ENCODE peak calls at places on chromosome 3, in five cellular contexts. T, C, P, E and I are unnamed samples.
A peak's percentile ranks its signal among the peaks of the same experiment; 100 is the strongest.

GRCh38 chr3:151085227-151085888 is at the start of gene MED12L:
- DNase-seq in E (peak; percentile 21), C (peak; percentile 60), P (peak; percentile 76), T (peak; percentile 65), I (peak; percentile 10)

GRCh38 chr3:97932387-97932801 is 39.8 kb downstream of the RIOX2 start:
- DNase-seq in C (no peak), E (no peak), P (no peak), T (no peak), I (no peak)

GRCh38 chr3:65776494-65776893 is 262.2 kb downstream of the MAGI1 start:
- DNase-seq in P (no peak), E (no peak), T (no peak), C (no peak), I (no peak)

GRCh38 chr3:121490161-121490560 is 55.6 kb downstream of the POLQ start:
- DNase-seq in E (no peak), T (no peak), C (no peak), P (no peak), I (no peak)

GRCh38 chr3:49930922-49931321 is 1.3 kb upstream of the MON1A start:
- DNase-seq in P (no peak), E (no peak), C (peak; percentile 32), T (no peak), I (no peak)

GRCh38 chr3:43347774-43348173 is 61.4 kb downstream of the SNRK start:
- DNase-seq in E (no peak), T (no peak), C (no peak), P (no peak), I (no peak)

GRCh38 chr3:155745795-155746550 is 1.1 kb upstream of the PLCH1 start:
- DNase-seq in T (no peak), P (no peak), E (no peak), C (peak; percentile 44), I (no peak)

GRCh38 chr3:21447471-21448205 is 303.4 kb downstream of the ZNF385D start:
- DNase-seq in P (no peak), E (no peak), T (peak; percentile 46), C (no peak), I (no peak)

GRCh38 chr3:52004158-52004787 is 8.6 kb upstream of the RPL29 start:
- DNase-seq in P (no peak), T (peak; percentile 31), E (no peak), C (no peak), I (no peak)